ENCODE peak calls at places on chromosomes 2 and 18, in four cellular contexts. One of them, this sample, is unnamed.

GRCh38 chr2:216094701-216095100 is 13.0 kb downstream of the TMEM169 start:
- DNase-seq in K562: no peak
- DNase-seq in HepG2: no peak
- DNase-seq in H1: no peak
- DNase-seq in this sample: no peak

GRCh38 chr2:149826471-149827125 is 239.0 kb upstream of the MMADHC start:
- DNase-seq in K562: no peak
- DNase-seq in HepG2: no peak
- DNase-seq in H1: no peak
- DNase-seq in this sample: peak; percentile 84

GRCh38 chr18:9417081-9417841 is 58.1 kb upstream of the RALBP1 start:
- DNase-seq in K562: no peak
- DNase-seq in HepG2: no peak
- DNase-seq in H1: peak; percentile 40
- DNase-seq in this sample: peak; percentile 69

GRCh38 chr2:73859721-73860586 is 31.2 kb downstream of the STAMBP start:
- DNase-seq in K562: no peak
- DNase-seq in HepG2: peak; percentile 44
- DNase-seq in H1: no peak
- DNase-seq in this sample: peak; percentile 53

GRCh38 chr18:33839452-33840225 is 261.6 kb downstream of the ASXL3 start:
- DNase-seq in K562: peak; percentile 36
- DNase-seq in HepG2: peak; percentile 55
- DNase-seq in H1: no peak
- DNase-seq in this sample: peak; percentile 59

GRCh38 chr2:11559066-11559785 is 25.4 kb downstream of the GREB1 start:
- DNase-seq in K562: no peak
- DNase-seq in HepG2: no peak
- DNase-seq in H1: no peak
- DNase-seq in this sample: no peak

GRCh38 chr2:109195193-109196045 is 66.4 kb downstream of the SH3RF3 start:
- DNase-seq in K562: no peak
- DNase-seq in HepG2: no peak
- DNase-seq in H1: no peak
- DNase-seq in this sample: no peak

GRCh38 chr2:105886680-105887079 is 142.0 kb downstream of the NCK2 start:
- DNase-seq in K562: no peak
- DNase-seq in HepG2: no peak
- DNase-seq in H1: no peak
- DNase-seq in this sample: no peak

GRCh38 chr18:79883461-79884295 is 67.8 kb downstream of the SLC66A2 start:
- DNase-seq in K562: no peak
- DNase-seq in HepG2: no peak
- DNase-seq in H1: no peak
- DNase-seq in this sample: no peak

GRCh38 chr18:35808796-35809195 is 163.7 kb upstream of the RMP24 start:
- DNase-seq in K562: no peak
- DNase-seq in HepG2: no peak
- DNase-seq in H1: no peak
- DNase-seq in this sample: no peak

GRCh38 chr2:228072669-228073068 is 108.8 kb downstream of the SPHKAP start:
- DNase-seq in K562: no peak
- DNase-seq in HepG2: no peak
- DNase-seq in H1: no peak
- DNase-seq in this sample: no peak

GRCh38 chr2:113169002-113169530 is 4.7 kb upstream of the PSD4 start:
- DNase-seq in K562: no peak
- DNase-seq in HepG2: no peak
- DNase-seq in H1: peak; percentile 22
- DNase-seq in this sample: no peak

GRCh38 chr2:26144953-26145680 is 27.8 kb upstream of the GAREM2 start:
- DNase-seq in K562: peak; percentile 73
- DNase-seq in HepG2: peak; percentile 69
- DNase-seq in H1: peak; percentile 81
- DNase-seq in this sample: peak; percentile 74

GRCh38 chr2:157784169-157784822 is 91.8 kb downstream of the ACVR1 start:
- DNase-seq in K562: no peak
- DNase-seq in HepG2: no peak
- DNase-seq in H1: no peak
- DNase-seq in this sample: peak; percentile 82

GRCh38 chr2:84881581-84882414 is 914 bp upstream of the TRABD2A start:
- DNase-seq in K562: peak; percentile 68
- DNase-seq in HepG2: peak; percentile 73
- DNase-seq in H1: peak; percentile 92
- DNase-seq in this sample: peak; percentile 82

GRCh38 chr2:54558188-54558975 is 102.3 kb downstream of the SPTBN1 start:
- DNase-seq in K562: peak; percentile 76
- DNase-seq in HepG2: peak; percentile 78
- DNase-seq in H1: peak; percentile 72
- DNase-seq in this sample: peak; percentile 86

GRCh38 chr2:29000481-29000880 is 19.4 kb downstream of the TOGARAM2 start:
- DNase-seq in K562: peak; percentile 26
- DNase-seq in HepG2: no peak
- DNase-seq in H1: no peak
- DNase-seq in this sample: no peak

GRCh38 chr2:128727404-128727803 is 408.7 kb upstream of the HS6ST1 start:
- DNase-seq in K562: no peak
- DNase-seq in HepG2: no peak
- DNase-seq in H1: no peak
- DNase-seq in this sample: no peak

GRCh38 chr2:171814883-171815282 is 79.2 kb downstream of the SLC25A12 start:
- DNase-seq in K562: no peak
- DNase-seq in HepG2: no peak
- DNase-seq in H1: no peak
- DNase-seq in this sample: no peak

GRCh38 chr2:237790353-237790752 is 8.2 kb upstream of the RBM44 start:
- DNase-seq in K562: no peak
- DNase-seq in HepG2: no peak
- DNase-seq in H1: no peak
- DNase-seq in this sample: peak; percentile 16

GRCh38 chr2:89767581-89768435 is 1076.3 kb downstream of the RPIA start:
- DNase-seq in K562: no peak
- DNase-seq in HepG2: no peak
- DNase-seq in H1: no peak
- DNase-seq in this sample: no peak

GRCh38 chr18:26656944-26657536 is 108.7 kb upstream of the KCTD1 start:
- DNase-seq in K562: no peak
- DNase-seq in HepG2: peak; percentile 6
- DNase-seq in H1: peak; percentile 82
- DNase-seq in this sample: peak; percentile 53

GRCh38 chr2:143177081-143177786 is 48.0 kb downstream of the ARHGAP15 start:
- DNase-seq in K562: no peak
- DNase-seq in HepG2: no peak
- DNase-seq in H1: no peak
- DNase-seq in this sample: no peak

GRCh38 chr2:173132531-173132930 is 56.9 kb downstream of the MAP3K20 start:
- DNase-seq in K562: no peak
- DNase-seq in HepG2: no peak
- DNase-seq in H1: no peak
- DNase-seq in this sample: no peak

GRCh38 chr18:67672142-67672541 is 155.6 kb upstream of the DSEL start:
- DNase-seq in K562: no peak
- DNase-seq in HepG2: no peak
- DNase-seq in H1: no peak
- DNase-seq in this sample: no peak
- H2AFZ ChIP-seq in K562: no peak overlapping the region
- H2AFZ ChIP-seq in HepG2: no peak overlapping the region
- H2AFZ ChIP-seq in H1: no peak overlapping the region
- H2AFZ ChIP-seq in this sample: no peak overlapping the region

GRCh38 chr2:240958366-240959213 is 39.8 kb upstream of the SNED1 start:
- DNase-seq in K562: no peak
- DNase-seq in HepG2: no peak
- DNase-seq in H1: peak; percentile 40
- DNase-seq in this sample: no peak

GRCh38 chr2:240955306-240956101 is 42.9 kb upstream of the SNED1 start:
- DNase-seq in K562: no peak
- DNase-seq in HepG2: no peak
- DNase-seq in H1: peak; percentile 43
- DNase-seq in this sample: no peak

GRCh38 chr2:240957656-240958365 is 40.6 kb upstream of the SNED1 start:
- DNase-seq in K562: no peak
- DNase-seq in HepG2: peak; percentile 33
- DNase-seq in H1: no peak
- DNase-seq in this sample: no peak

GRCh38 chr2:240956161-240956934 is 42.1 kb upstream of the SNED1 start:
- DNase-seq in K562: no peak
- DNase-seq in HepG2: no peak
- DNase-seq in H1: peak; percentile 41
- DNase-seq in this sample: no peak

DNA sequence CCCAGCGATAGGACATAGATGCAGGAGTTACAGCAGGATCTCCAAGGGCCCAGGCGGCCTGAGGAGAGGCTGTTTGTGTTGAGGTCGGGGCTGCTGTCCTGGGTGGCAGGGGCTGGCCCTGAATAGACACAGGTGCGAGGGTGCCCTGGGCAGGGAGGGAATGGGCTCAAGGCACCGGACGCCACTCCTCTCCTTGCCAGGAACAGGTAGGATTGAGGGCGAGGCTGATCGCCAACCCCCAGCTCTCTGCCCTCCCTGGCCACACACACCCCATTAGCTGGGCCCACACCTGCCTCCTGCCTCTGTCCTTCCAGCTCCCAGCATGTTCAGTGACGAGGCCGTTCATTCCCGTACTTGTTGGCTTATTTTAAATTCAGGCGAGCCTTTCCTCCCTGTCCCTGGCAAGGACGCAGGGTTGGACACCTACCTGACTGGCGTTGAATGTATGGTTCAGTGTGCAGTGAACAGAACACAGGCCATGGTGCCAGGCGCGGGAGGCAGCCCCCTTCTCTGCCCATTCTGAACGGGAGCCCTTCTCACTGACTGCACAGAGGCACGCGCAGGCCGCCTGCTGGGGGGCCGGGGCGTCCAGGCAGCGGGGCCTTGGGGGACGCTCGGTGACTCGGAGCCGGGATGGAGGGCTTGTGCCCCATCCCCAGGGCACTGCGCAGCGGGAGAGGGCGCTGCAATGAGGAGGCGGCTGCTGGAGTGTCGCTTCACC is 41.3 kb upstream of the SNED1 start:
- DNase-seq in K562: no peak
- DNase-seq in HepG2: no peak
- DNase-seq in H1: peak; percentile 45
- DNase-seq in this sample: no peak
- TF ChIP-seq JUN in K562: no peak
- TF ChIP-seq JUN in HepG2: no peak
- TF ChIP-seq JUN in H1: no peak
- TF ChIP-seq JUN in this sample: no peak

GRCh38 chr2:17646096-17646554 is 105.6 kb downstream of the VSNL1 start:
- DNase-seq in K562: peak; percentile 38
- DNase-seq in HepG2: peak; percentile 83
- DNase-seq in H1: no peak
- DNase-seq in this sample: peak; percentile 77
- TF ChIP-seq POLR2AphosphoS5 in K562: no peak
- TF ChIP-seq POLR2AphosphoS5 in HepG2: no peak
- TF ChIP-seq POLR2AphosphoS5 in H1: no peak
- TF ChIP-seq POLR2AphosphoS5 in this sample: no peak

GRCh38 chr2:182170341-182170740 is 184.7 kb downstream of the PPP1R1C start:
- DNase-seq in K562: no peak
- DNase-seq in HepG2: no peak
- DNase-seq in H1: no peak
- DNase-seq in this sample: no peak
- H2AFZ ChIP-seq in K562: no peak overlapping the region
- H2AFZ ChIP-seq in HepG2: no peak overlapping the region
- H2AFZ ChIP-seq in H1: no peak overlapping the region
- H2AFZ ChIP-seq in this sample: no peak overlapping the region

DNA sequence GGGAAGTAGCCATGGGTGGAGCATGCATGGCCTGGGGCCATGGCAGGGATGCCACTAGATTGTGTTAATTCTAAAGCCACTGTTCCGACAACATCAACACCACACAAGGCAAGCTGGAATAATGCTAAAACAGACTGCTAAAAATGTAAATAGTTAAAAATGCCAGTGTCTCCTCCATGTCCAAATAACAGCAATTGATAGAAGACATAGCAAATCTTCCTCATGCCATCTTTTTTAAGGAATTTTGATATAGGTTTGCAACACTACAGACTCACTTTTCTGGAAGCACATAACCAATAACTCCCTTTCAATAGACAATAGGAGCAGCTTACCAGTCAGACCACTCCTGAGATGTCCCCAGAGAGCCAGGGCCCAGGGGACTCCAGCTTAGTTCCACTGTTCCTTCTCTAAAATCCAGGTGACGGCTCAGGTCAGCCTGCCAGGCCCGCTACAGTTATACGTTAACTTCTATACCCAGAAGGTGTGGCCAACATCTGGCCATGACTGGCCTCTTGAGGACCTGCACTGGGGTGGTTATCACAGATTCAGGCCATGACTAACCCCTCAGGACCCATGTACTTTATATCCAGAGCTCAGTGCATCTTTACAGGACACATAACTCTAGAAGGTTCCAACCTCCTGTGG is 20.3 kb downstream of the TUBB6 start:
- DNase-seq in K562: no peak
- DNase-seq in HepG2: no peak
- DNase-seq in H1: no peak
- DNase-seq in this sample: no peak
- TF ChIP-seq JUN in K562: no peak
- TF ChIP-seq JUN in HepG2: no peak
- TF ChIP-seq JUN in H1: no peak
- TF ChIP-seq JUN in this sample: no peak

GRCh38 chr2:64779117-64779690 is 125.5 kb upstream of the SERTAD2 start:
- DNase-seq in K562: no peak
- DNase-seq in HepG2: no peak
- DNase-seq in H1: no peak
- DNase-seq in this sample: peak; percentile 88
- TF ChIP-seq POLR2AphosphoS5 in K562: no peak
- TF ChIP-seq POLR2AphosphoS5 in HepG2: no peak
- TF ChIP-seq POLR2AphosphoS5 in H1: no peak
- TF ChIP-seq POLR2AphosphoS5 in this sample: peak; percentile 75

GRCh38 chr18:76962851-76963250 is 140.5 kb downstream of the ZNF236 start:
- DNase-seq in K562: no peak
- DNase-seq in HepG2: no peak
- DNase-seq in H1: no peak
- DNase-seq in this sample: no peak
- H2AFZ ChIP-seq in K562: no peak overlapping the region
- H2AFZ ChIP-seq in HepG2: no peak overlapping the region
- H2AFZ ChIP-seq in H1: no peak overlapping the region
- H2AFZ ChIP-seq in this sample: no peak overlapping the region

DNA sequence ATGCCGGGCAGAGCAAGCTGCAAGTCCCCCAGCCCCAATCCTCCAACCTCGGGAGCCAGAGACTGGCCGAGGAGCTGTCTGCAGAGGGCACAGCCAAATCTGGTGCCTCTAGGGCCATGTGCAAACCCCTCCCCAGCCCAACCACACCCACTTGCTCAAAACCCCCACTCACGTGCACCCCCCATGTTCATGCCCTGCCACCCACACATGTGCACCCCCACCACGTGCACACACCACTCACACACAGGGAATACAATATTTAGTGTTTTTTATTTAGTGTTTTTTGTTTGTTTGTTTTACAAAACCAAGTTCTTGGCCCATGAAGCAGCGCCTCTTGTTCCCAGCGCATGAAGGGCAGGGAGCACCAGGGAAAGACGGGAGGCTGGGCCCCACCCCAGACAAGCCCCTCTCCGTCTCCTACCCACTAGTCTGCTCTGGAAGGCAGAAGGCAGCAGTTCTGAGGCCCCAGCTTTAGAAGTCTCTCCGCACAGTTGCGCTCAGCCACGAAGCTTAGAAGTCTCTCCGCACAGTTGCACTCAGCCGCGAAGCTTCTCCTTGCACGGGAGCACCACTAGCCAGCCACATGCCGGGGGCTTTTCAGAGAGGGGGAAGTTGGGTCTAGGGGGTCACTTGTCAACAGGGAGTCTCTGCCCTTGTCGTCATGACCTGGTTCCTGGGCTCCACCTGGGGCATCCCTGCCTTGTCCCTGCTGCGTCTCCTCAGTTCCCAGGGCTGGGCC is 276.1 kb upstream of the HDAC4 start:
- DNase-seq in K562: no peak
- DNase-seq in HepG2: no peak
- DNase-seq in H1: no peak
- DNase-seq in this sample: no peak
- TF ChIP-seq JUN in K562: no peak
- TF ChIP-seq JUN in HepG2: no peak
- TF ChIP-seq JUN in H1: no peak
- TF ChIP-seq JUN in this sample: no peak